ENCODE peak calls at places on chromosomes 1 and 21, in five cellular contexts. V is neural progenitor cell, A is OCI-LY7, D is HCT116, L is GM23338. S is an unnamed sample.

GRCh38 chr1:93304716-93305138 is 41.0 kb upstream of the DR1 start:
- DNase-seq in A (peak; percentile 78), V (peak; percentile 69), D (peak; percentile 35), L (peak; percentile 89), S (peak; percentile 47)

GRCh38 chr1:32538887-32539583 is at the start of gene ZBTB8A:
- DNase-seq in D (peak; percentile 54), A (peak; percentile 5), V (no peak), L (peak; percentile 84), S (peak; percentile 48)

GRCh38 chr1:5720484-5720883 is 271.7 kb downstream of the NPHP4 start:
- DNase-seq in V (no peak), A (no peak), L (no peak), D (no peak), S (no peak)

GRCh38 chr21:25508364-25508763 is 98.9 kb downstream of the MRPL39 start:
- DNase-seq in V (no peak), L (peak; percentile 3), D (no peak), A (no peak), S (no peak)

GRCh38 chr1:111366256-111366655 is 61.3 kb downstream of the OVGP1 start:
- DNase-seq in D (no peak), A (no peak), L (no peak), V (no peak), S (no peak)

GRCh38 chr1:230632273-230632873 is 9.9 kb upstream of the COG2 start:
- DNase-seq in V (peak; percentile 70), D (peak; percentile 52), L (peak; percentile 76), A (peak; percentile 51), S (peak; percentile 62)

GRCh38 chr1:52059888-52060287 is 3.8 kb downstream of the BTF3L4 start:
- DNase-seq in D (no peak), A (no peak), V (no peak), L (no peak), S (no peak)

GRCh38 chr1:58442114-58442513 is 104.4 kb downstream of the OMA1 start:
- DNase-seq in A (no peak), D (no peak), V (no peak), L (no peak), S (no peak)

GRCh38 chr21:42319368-42319767 is 4.2 kb upstream of the TFF3 start:
- DNase-seq in L (no peak), V (no peak), D (no peak), A (peak; percentile 46), S (no peak)

GRCh38 chr1:161051219-161051618 is 5.4 kb upstream of the USF1 start:
- DNase-seq in V (no peak), A (no peak), L (no peak), D (no peak), S (no peak)

GRCh38 chr1:12157366-12158231 is 9.2 kb upstream of the TNFRSF1B start:
- DNase-seq in V (no peak), L (no peak), D (no peak), A (no peak), S (no peak)

GRCh38 chr21:14308234-14308633 is 74.7 kb downstream of the HSPA13 start:
- DNase-seq in L (no peak), V (no peak), A (no peak), D (no peak), S (no peak)

GRCh38 chr1:67791261-67791660 is 42.0 kb downstream of the GNG12 start:
- DNase-seq in V (no peak), D (no peak), A (no peak), L (no peak), S (no peak)

GRCh38 chr21:31180256-31181088 is 142.2 kb upstream of the KRTAP19-8 start:
- DNase-seq in A (peak; percentile 51), V (peak; percentile 30), D (peak; percentile 24), L (peak; percentile 69), S (peak; percentile 59)

GRCh38 chr1:229987953-229988352 is 79.1 kb upstream of the GALNT2 start:
- DNase-seq in L (no peak), D (no peak), A (peak; percentile 18), V (no peak), S (no peak)

GRCh38 chr21:25615880-25616279 is 8.6 kb upstream of the MRPL39 start:
- DNase-seq in V (no peak), A (no peak), D (no peak), L (no peak), S (no peak)

GRCh38 chr1:34696230-34696629 is 58.6 kb upstream of the GJB5 start:
- DNase-seq in A (no peak), D (peak; percentile 36), V (no peak), L (peak; percentile 18), S (no peak)

GRCh38 chr1:227378876-227379554 is 60.7 kb upstream of the CDC42BPA start:
- DNase-seq in V (no peak), D (no peak), A (no peak), L (no peak), S (no peak)

GRCh38 chr1:151547119-151547899 is 7.2 kb downstream of the TUFT1 start:
- DNase-seq in A (no peak), V (peak; percentile 65), D (peak; percentile 35), L (peak; percentile 90), S (peak; percentile 5)

GRCh38 chr1:24925082-24925779 is 4.8 kb downstream of the RUNX3 start:
- DNase-seq in A (no peak), D (no peak), V (no peak), L (no peak), S (no peak)

GRCh38 chr1:156146749-156147405 is 6.5 kb upstream of the SEMA4A start:
- DNase-seq in V (no peak), A (no peak), L (no peak), D (no peak), S (no peak)

GRCh38 chr1:34918609-34919561 is 10.6 kb downstream of the DLGAP3 start:
- DNase-seq in L (peak; percentile 81), A (peak; percentile 43), V (peak; percentile 55), D (no peak), S (no peak)

GRCh38 chr1:221272940-221273339 is 393.7 kb downstream of the HLX start:
- DNase-seq in L (peak; percentile 2), A (no peak), D (no peak), V (no peak), S (no peak)
- TF ChIP-seq EZH2phosphoT487 in L (no peak), A (no peak), D (no peak), V (no peak), S (no peak)

GRCh38 chr1:171438441-171438840 is 46.9 kb upstream of the PRRC2C start:
- DNase-seq in D (peak; percentile 81), A (no peak), V (no peak), L (no peak), S (no peak)
- TF ChIP-seq EZH2phosphoT487 in D (no peak), A (no peak), V (no peak), L (no peak), S (no peak)

GRCh38 chr1:191734321-191734720 is 423.9 kb upstream of the RGS18 start:
- DNase-seq in V (no peak), D (no peak), L (no peak), A (no peak), S (no peak)
- TF ChIP-seq EZH2phosphoT487 in V (no peak), D (no peak), L (no peak), A (no peak), S (no peak)

DNA sequence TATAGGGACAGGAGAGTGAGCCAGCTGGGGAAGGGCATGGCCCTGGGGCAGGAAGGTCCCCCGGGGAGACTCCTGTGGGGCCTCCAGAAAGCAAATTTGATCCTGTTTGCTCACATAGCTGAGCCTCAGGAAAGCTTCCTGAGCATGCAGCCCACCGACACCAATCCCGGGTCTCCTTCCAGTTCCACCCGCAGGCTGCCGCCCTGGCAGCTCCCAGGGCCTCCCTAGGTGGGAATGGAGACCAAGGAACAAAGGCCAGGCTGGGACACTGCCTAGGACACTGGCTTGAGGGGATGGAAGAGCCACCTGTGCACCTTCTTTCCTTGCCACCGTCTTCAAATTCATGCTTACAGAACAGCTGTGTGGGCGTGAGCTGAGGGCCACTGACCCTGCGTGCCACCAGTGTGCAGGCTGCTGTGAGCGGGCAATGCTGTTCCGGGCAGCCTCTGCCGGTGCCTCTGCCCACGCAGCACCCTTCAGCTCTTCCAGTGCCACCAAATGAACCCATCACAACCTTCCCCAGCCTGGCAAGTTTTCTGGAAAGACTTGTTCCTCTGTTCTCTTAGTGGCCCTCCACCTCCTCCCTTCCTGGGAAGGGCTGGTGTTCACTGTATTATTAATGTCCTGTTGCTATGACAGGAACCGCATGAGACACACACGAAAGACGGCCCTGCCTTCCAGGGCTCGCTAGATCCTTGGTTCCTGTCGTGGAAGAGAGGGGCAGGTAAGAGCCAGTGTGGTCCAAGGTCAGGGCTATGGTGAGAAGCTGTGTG is 53.6 kb downstream of the ACBD3 start:
- DNase-seq in D (no peak), A (no peak), L (no peak), V (no peak), S (no peak)
- TF ChIP-seq EZH2phosphoT487 in D (no peak), A (no peak), L (no peak), V (no peak), S (no peak)

GRCh38 chr1:113452921-113453770 is 62.8 kb downstream of the MAGI3 start:
- DNase-seq in L (peak; percentile 63), A (peak; percentile 32), V (peak; percentile 30), D (peak; percentile 39), S (peak; percentile 13)
- TF ChIP-seq EZH2phosphoT487 in L (no peak), A (no peak), V (no peak), D (no peak), S (no peak)

DNA sequence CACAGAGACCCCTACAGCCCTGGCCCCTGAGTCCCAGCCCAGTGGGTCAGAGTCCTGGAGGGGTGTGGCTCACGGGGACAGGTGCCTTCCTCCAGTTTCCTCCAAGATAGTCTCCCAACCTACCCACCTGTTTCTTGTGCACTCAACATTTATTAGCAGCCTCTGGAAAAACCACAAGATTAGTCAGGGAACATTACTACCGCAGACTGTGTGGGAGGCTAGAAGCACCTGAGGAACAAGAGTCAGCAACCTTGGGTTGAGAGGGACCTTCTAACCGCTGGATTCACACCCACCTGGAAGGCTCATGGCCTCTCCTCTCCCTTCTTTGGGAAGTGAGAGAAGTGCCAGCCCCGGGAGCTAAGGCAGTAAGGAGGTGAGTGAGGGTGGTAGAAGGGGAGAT is 22.5 kb upstream of the IKBKE start:
- DNase-seq in L (no peak), D (no peak), V (no peak), A (no peak), S (no peak)
- TF ChIP-seq EZH2phosphoT487 in L (no peak), D (no peak), V (no peak), A (no peak), S (no peak)

DNA sequence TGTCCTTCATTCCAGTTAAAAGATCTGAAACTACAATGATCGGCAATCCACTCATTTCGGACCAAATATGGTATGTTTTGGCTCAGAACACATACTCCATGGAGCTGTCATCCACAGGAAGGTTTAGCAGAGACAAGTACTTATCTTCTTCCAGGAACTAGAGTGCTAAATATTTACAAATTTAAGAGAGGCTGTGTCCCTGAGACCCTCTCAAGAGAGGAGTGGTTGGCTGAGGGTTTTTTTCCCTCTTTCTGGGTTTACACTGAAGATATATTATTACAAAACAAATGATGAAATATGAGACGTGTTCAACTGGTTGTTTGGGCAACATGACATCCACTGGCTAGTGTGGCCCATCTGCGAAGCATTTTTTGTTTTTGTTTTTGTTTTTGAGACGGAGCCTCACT is 25.9 kb upstream of the NID1 start:
- DNase-seq in D (no peak), V (no peak), A (no peak), L (no peak), S (no peak)
- TF ChIP-seq EZH2phosphoT487 in D (no peak), V (no peak), A (no peak), L (no peak), S (no peak)

GRCh38 chr1:177328251-177328650 is 157.5 kb downstream of the BRINP2 start:
- DNase-seq in L (no peak), A (no peak), V (no peak), D (no peak), S (no peak)
- TF ChIP-seq EZH2phosphoT487 in L (no peak), A (no peak), V (no peak), D (no peak), S (no peak)